ENCODE peak calls at places on chromosomes 16 and 17, in four cellular contexts. One of them, this sample, is unnamed.

GRCh38 chr17:51435641-51436091 is 175.3 kb downstream of the UTP18 start:
- DNase-seq in RWPE1: peak
- DNase-seq in adipocyte: no peak
- DNase-seq in AG04449: no peak
- DNase-seq in this sample: peak

GRCh38 chr17:48626470-48627241 is 498 bp upstream of the HOXB9 start:
- DNase-seq in RWPE1: no peak
- DNase-seq in adipocyte: no peak
- DNase-seq in AG04449: no peak
- DNase-seq in this sample: peak

GRCh38 chr16:57483725-57484514 is 2.4 kb downstream of the DOK4 start:
- DNase-seq in RWPE1: no peak
- DNase-seq in adipocyte: no peak
- DNase-seq in AG04449: no peak
- DNase-seq in this sample: no peak

GRCh38 chr17:73744411-73744810 is 100.2 kb upstream of the SDK2 start:
- DNase-seq in RWPE1: no peak
- DNase-seq in adipocyte: no peak
- DNase-seq in AG04449: no peak
- DNase-seq in this sample: no peak

GRCh38 chr16:52035406-52035805 is 511.5 kb downstream of the TOX3 start:
- DNase-seq in RWPE1: no peak
- DNase-seq in adipocyte: no peak
- DNase-seq in AG04449: no peak
- DNase-seq in this sample: no peak

GRCh38 chr17:28097254-28097653 is 54.8 kb downstream of the NLK start:
- DNase-seq in RWPE1: no peak
- DNase-seq in adipocyte: no peak
- DNase-seq in AG04449: no peak
- DNase-seq in this sample: no peak

GRCh38 chr16:54028013-54028412 is 258.6 kb downstream of the IRX3 start:
- DNase-seq in RWPE1: no peak
- DNase-seq in adipocyte: no peak
- DNase-seq in AG04449: no peak
- DNase-seq in this sample: no peak

GRCh38 chr16:57615813-57616212 is 12.6 kb upstream of the ADGRG1 start:
- DNase-seq in RWPE1: no peak
- DNase-seq in adipocyte: no peak
- DNase-seq in AG04449: no peak
- DNase-seq in this sample: no peak

GRCh38 chr17:78937561-78937960 is 12.4 kb upstream of the TIMP2 start:
- DNase-seq in RWPE1: no peak
- DNase-seq in adipocyte: no peak
- DNase-seq in AG04449: no peak
- DNase-seq in this sample: no peak

GRCh38 chr17:64343833-64344637 is 46.6 kb downstream of the PECAM1 start:
- DNase-seq in RWPE1: no peak
- DNase-seq in adipocyte: peak
- DNase-seq in AG04449: peak
- DNase-seq in this sample: no peak

GRCh38 chr16:66457888-66458287 is 30.8 kb downstream of the BEAN1 start:
- DNase-seq in RWPE1: peak
- DNase-seq in adipocyte: no peak
- DNase-seq in AG04449: no peak
- DNase-seq in this sample: peak

GRCh38 chr17:66514227-66514806 is 211.9 kb downstream of the PRKCA start:
- DNase-seq in RWPE1: no peak
- DNase-seq in adipocyte: no peak
- DNase-seq in AG04449: no peak
- DNase-seq in this sample: no peak

GRCh38 chr16:68800257-68800875 is 43.0 kb upstream of the TANGO6 start:
- DNase-seq in RWPE1: peak
- DNase-seq in adipocyte: peak
- DNase-seq in AG04449: peak
- DNase-seq in this sample: peak

GRCh38 chr16:47493358-47494337 is 32.5 kb downstream of the PHKB start:
- DNase-seq in RWPE1: no peak
- DNase-seq in adipocyte: no peak
- DNase-seq in AG04449: no peak
- DNase-seq in this sample: no peak

GRCh38 chr17:82876602-82877391 is 37.0 kb upstream of the ZNF750 start:
- DNase-seq in RWPE1: peak
- DNase-seq in adipocyte: peak
- DNase-seq in AG04449: no peak
- DNase-seq in this sample: peak

GRCh38 chr17:79323556-79323955 is 248.9 kb downstream of the ENGASE start:
- DNase-seq in RWPE1: no peak
- DNase-seq in adipocyte: no peak
- DNase-seq in AG04449: no peak
- DNase-seq in this sample: no peak

GRCh38 chr16:4477966-4478365 is 1.8 kb downstream of the HMOX2 start:
- DNase-seq in RWPE1: peak
- DNase-seq in adipocyte: peak
- DNase-seq in AG04449: no peak
- DNase-seq in this sample: peak

GRCh38 chr16:30006659-30007377 is 4.0 kb downstream of the DOC2A start:
- DNase-seq in RWPE1: no peak
- DNase-seq in adipocyte: no peak
- DNase-seq in AG04449: no peak
- DNase-seq in this sample: no peak

GRCh38 chr17:56809106-56809819 is 24.5 kb downstream of the C17orf67 start:
- DNase-seq in RWPE1: no peak
- DNase-seq in adipocyte: no peak
- DNase-seq in AG04449: no peak
- DNase-seq in this sample: no peak

GRCh38 chr16:87963400-87963799 is 12.2 kb downstream of the BANP start:
- DNase-seq in RWPE1: peak
- DNase-seq in adipocyte: peak
- DNase-seq in AG04449: no peak
- DNase-seq in this sample: no peak

GRCh38 chr16:24151482-24151939 is 104.6 kb upstream of the CACNG3 start:
- DNase-seq in RWPE1: no peak
- DNase-seq in adipocyte: no peak
- DNase-seq in AG04449: no peak
- DNase-seq in this sample: peak

GRCh38 chr16:477287-477686 is 50.2 kb upstream of the CAPN15 start:
- DNase-seq in RWPE1: no peak
- DNase-seq in adipocyte: no peak
- DNase-seq in AG04449: no peak
- DNase-seq in this sample: no peak

GRCh38 chr17:41394254-41395016 is 3.0 kb downstream of the KRT31 start:
- DNase-seq in RWPE1: peak
- DNase-seq in adipocyte: no peak
- DNase-seq in AG04449: no peak
- DNase-seq in this sample: no peak

GRCh38 chr17:40038882-40039513 is 15.2 kb downstream of the MED24 start:
- DNase-seq in RWPE1: no peak
- DNase-seq in adipocyte: peak
- DNase-seq in AG04449: peak
- DNase-seq in this sample: peak

GRCh38 chr17:18219016-18219415 is 6.4 kb upstream of the LLGL1 start:
- DNase-seq in RWPE1: no peak
- DNase-seq in adipocyte: peak
- DNase-seq in AG04449: no peak
- DNase-seq in this sample: no peak

GRCh38 chr17:9544221-9544620 is 31.4 kb downstream of the STX8 start:
- DNase-seq in RWPE1: no peak
- DNase-seq in adipocyte: no peak
- DNase-seq in AG04449: no peak
- DNase-seq in this sample: peak

GRCh38 chr16:28051486-28051885 is 12.0 kb downstream of the GSG1L start:
- DNase-seq in RWPE1: no peak
- DNase-seq in adipocyte: no peak
- DNase-seq in AG04449: no peak
- DNase-seq in this sample: no peak

GRCh38 chr17:250487-251300 is 69.2 kb upstream of the DOC2B start:
- DNase-seq in RWPE1: no peak
- DNase-seq in adipocyte: no peak
- DNase-seq in AG04449: no peak
- DNase-seq in this sample: no peak

GRCh38 chr16:4489030-4489429 is 12.8 kb downstream of the HMOX2 start:
- DNase-seq in RWPE1: peak
- DNase-seq in adipocyte: peak
- DNase-seq in AG04449: no peak
- DNase-seq in this sample: peak